ENCODE peak calls at places on chromosomes 16 and 17, in six cellular contexts. N is heart left ventricle, S is SJSA1, C is cardiac muscle cell, G is mammary epithelial cell, F is A549. I is an unnamed sample.

GRCh38 chr17:55259684-55260111 is 5.1 kb upstream of the HLF start:
- DNase-seq in G (no peak), N (no peak), F (no peak), C (no peak), S (no peak), I (no peak)

GRCh38 chr17:79925242-79925957 is 86.2 kb upstream of the CBX4 start:
- DNase-seq in N (peak), F (peak), C (no peak), S (no peak), G (no peak), I (no peak)

GRCh38 chr16:82360024-82360783 is 190.2 kb upstream of the MPHOSPH6 start:
- DNase-seq in N (no peak), F (no peak), G (no peak), C (peak), S (no peak), I (no peak)

GRCh38 chr17:2981325-2981724 is 82.1 kb downstream of the OR1D5 start:
- DNase-seq in N (no peak), G (no peak), S (no peak), C (no peak), F (no peak), I (no peak)

GRCh38 chr16:31880322-31880979 is 6.8 kb downstream of the ZNF267 start:
- DNase-seq in G (peak), C (no peak), S (peak), N (no peak), F (no peak), I (no peak)

GRCh38 chr17:41098042-41098441 is at the start of gene KRTAP4-8:
- DNase-seq in C (no peak), N (no peak), G (no peak), F (no peak), S (no peak), I (no peak)

GRCh38 chr17:65542595-65542994 is 18.9 kb downstream of the AXIN2 start:
- DNase-seq in S (no peak), G (no peak), C (no peak), N (no peak), F (peak), I (no peak)

GRCh38 chr17:41734139-41734948 is at the start of gene HAP1:
- DNase-seq in N (peak), C (peak), G (peak), F (peak), S (no peak), I (no peak)

GRCh38 chr17:77375917-77376651 is 235.3 kb downstream of the SEC14L1 start:
- DNase-seq in F (no peak), N (no peak), C (peak), G (peak), S (no peak), I (peak)

GRCh38 chr17:49995055-49995738 is at the start of gene DLX3:
- DNase-seq in N (peak), S (peak), C (peak), F (peak), G (peak), I (no peak)

GRCh38 chr17:12856451-12856850 is 67.2 kb downstream of the ARHGAP44 start:
- DNase-seq in G (no peak), F (no peak), N (no peak), C (no peak), S (no peak), I (no peak)

GRCh38 chr17:27491713-27492190 is 35.5 kb downstream of the KSR1 start:
- DNase-seq in S (no peak), F (no peak), C (peak), G (no peak), N (no peak), I (no peak)

GRCh38 chr17:50170662-50171370 is 5.0 kb downstream of the SGCA start:
- DNase-seq in G (peak), N (no peak), C (no peak), S (no peak), F (no peak), I (no peak)

GRCh38 chr17:48843172-48843900 is 12.5 kb downstream of the CALCOCO2 start:
- DNase-seq in S (no peak), G (no peak), C (no peak), N (no peak), F (no peak), I (no peak)

GRCh38 chr16:3144331-3144881 is 9.6 kb downstream of the ZNF213 start:
- DNase-seq in N (no peak), G (no peak), C (no peak), F (no peak), S (no peak), I (no peak)

DNA sequence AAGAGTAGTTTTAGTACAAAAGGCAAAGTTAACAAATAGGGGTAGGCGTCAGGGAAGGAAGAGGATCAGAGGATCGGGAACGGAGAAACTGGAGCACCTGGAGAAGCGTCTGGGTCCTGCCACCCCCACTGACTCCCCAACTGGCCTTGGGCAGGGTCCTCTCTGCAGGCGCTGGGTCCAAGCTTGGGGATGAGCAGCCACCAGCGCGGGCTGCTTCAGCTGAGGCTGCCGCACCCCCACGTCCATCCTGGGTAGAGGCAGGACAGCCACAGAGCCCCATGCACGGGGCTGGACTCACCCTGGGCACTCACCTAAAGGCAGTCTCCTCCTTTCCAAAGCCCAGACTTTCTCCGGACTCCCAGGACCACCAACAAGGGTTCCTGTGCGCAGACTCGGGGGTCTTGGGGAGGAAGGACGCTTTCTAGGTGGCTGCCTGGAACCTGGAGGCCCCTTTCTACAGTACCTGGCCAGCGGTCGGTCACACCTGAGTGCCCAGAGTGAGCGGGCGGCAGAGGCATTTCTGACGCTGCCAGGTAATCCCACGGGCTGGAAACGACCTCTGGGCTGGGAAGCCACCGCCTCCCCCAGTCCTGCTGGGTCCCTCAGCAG is 1.1 kb downstream of the HS3ST6 start:
- DNase-seq in F (no peak), S (no peak), G (no peak), C (no peak), N (no peak), I (no peak)
- H3K27ac ChIP-seq in F (no peak), S (no peak), G (no peak), C (no peak), N (no peak), I (no peak)

DNA sequence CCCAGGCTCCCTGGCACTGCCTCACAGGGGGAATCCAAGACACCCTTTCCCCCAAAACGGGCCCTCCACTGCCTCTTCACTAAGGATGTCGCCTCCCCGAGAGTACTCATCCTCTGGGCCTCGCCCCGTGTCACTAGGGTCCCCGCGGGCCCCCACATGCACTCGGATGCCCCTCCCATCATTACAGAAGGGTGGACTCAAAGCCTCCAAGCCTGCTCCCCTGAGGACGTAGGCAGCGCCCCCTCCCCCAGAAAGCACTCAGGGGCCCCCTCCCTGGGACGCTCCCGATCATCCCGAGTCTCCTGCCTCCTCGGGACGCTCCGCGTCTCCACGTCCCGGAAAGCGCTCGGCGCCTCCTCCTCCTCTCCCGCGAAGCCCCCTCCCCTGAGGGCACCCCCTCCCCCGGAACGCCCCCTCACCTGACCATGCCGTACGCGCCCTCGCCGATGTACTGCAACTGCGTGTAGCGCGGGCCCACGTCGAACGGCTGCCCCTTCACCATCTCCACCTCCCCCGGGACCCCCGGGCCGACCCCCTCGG is 329 bp downstream of the MAPK3 start:
- DNase-seq in F (no peak), G (no peak), S (no peak), C (no peak), N (no peak), I (no peak)
- H3K27ac ChIP-seq in F (peak), G (no peak), S (no peak), C (peak), N (peak), I (peak)

GRCh38 chr17:60157487-60158040 is 7.8 kb downstream of the CA4 start:
- DNase-seq in G (no peak), F (no peak), C (no peak), S (no peak), N (no peak), I (no peak)

GRCh38 chr17:60160829-60161501 is 11.2 kb downstream of the CA4 start:
- DNase-seq in G (no peak), F (no peak), N (no peak), S (no peak), C (no peak), I (no peak)

GRCh38 chr17:60158751-60159478 is 9.1 kb downstream of the CA4 start:
- DNase-seq in S (no peak), N (no peak), C (peak), G (no peak), F (no peak), I (no peak)

GRCh38 chr17:60161598-60162330 is 12.0 kb downstream of the CA4 start:
- DNase-seq in G (no peak), N (no peak), S (no peak), F (no peak), C (no peak), I (no peak)

DNA sequence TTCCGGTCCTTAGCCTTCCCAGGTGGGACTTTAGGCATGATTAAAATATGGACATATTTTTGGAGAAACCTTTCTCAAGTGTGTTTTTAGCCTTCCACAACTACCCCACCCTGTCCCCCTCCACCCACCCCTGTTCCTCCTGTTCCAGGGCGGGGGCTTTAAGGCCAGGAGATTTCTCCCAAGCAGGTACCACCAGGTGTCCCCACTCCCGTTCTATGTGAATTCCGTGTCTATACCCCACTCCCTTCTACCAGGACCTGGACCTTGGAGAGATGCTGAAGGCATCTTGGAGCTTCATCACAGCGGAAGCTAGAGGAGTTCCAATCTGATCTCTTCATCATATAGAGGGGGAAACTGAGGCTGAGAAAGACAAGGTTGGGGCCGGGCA is 9.7 kb downstream of the CA4 start:
- DNase-seq in N (no peak), F (no peak), C (no peak), S (no peak), G (no peak), I (no peak)
- H3K27ac ChIP-seq in N (no peak), F (no peak), C (no peak), S (no peak), G (no peak), I (no peak)

DNA sequence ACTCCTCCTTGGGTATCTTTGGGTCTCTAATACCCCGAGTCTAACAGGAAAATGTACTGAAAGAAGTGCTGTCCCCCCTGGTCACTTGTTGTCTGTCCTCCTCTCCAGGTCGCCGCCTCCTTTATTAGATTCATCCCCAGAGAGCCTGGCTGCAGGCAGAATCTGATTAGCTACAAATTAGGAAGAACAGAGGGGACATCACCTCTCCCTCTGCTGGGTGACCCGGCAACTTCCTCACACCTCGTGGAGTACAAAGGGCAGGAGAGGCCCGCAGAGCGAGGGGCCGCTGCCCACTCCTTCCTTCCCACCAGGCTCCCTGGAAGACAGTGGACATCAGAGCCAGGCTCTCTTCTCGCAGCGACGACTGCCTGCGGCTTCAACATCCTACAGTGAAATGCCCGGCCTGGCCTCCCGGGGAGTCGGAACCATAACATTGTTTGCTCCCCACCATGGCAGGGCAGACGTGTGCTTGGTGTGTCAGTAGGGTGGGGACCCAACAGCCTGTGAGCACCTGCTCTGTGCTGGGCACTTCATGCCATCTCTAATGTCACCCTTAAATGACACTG is 5.3 kb downstream of the CYB561 start:
- DNase-seq in C (no peak), G (no peak), F (no peak), N (no peak), S (no peak), I (no peak)
- H3K27ac ChIP-seq in C (no peak), G (no peak), F (no peak), N (no peak), S (peak), I (no peak)

DNA sequence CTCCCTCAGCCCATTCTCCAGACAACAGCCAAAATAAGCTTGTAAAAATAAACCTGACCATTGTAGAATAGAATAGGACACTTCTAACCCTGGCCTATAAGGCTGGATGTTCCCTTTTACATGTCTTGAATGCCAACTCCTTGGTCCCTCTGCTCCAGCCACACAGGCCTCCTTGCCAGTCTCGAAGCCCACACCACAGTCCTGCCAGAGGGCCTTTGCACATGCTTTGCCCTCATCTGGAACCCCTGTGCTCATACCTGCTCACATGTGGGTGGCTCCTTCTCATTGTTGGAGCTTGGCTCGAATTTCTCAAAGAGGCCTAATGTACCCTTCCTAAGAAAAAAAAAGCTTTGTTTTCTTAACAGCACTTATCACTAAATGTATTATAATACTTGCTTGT is 5.4 kb upstream of the SLC12A3 start:
- DNase-seq in N (no peak), S (no peak), F (no peak), G (no peak), C (no peak), I (no peak)
- H3K27ac ChIP-seq in N (no peak), S (no peak), F (no peak), G (no peak), C (no peak), I (no peak)